ENCODE peak calls at places on chromosomes 5 and 9, in four cellular contexts. O, Y, Q and I are unnamed samples.

GRCh38 chr5:14223372-14223771 is 80.2 kb downstream of the TRIO start:
- DNase-seq in O (peak; percentile 67), Q (no peak), Y (no peak), I (no peak)

GRCh38 chr9:8430945-8431344 is 631.4 kb upstream of the DMAC1 start:
- DNase-seq in Q (no peak), O (no peak), Y (no peak), I (no peak)

GRCh38 chr5:79495311-79495710 is 18.6 kb downstream of the HOMER1 start:
- DNase-seq in Y (peak; percentile 25), O (no peak), Q (peak; percentile 19), I (no peak)

GRCh38 chr9:95206143-95206542 is 111.4 kb downstream of the FANCC start:
- DNase-seq in Y (peak; percentile 15), O (no peak), Q (no peak), I (peak; percentile 41)

GRCh38 chr5:170221319-170221718 is 11.5 kb upstream of the C5orf58 start:
- DNase-seq in Q (no peak), O (no peak), Y (no peak), I (no peak)

GRCh38 chr9:99371376-99371775 is 149.3 kb downstream of the SEC61B start:
- DNase-seq in Q (no peak), Y (no peak), O (no peak), I (no peak)

GRCh38 chr5:19975795-19976194 is 12.2 kb downstream of the CDH18 start:
- DNase-seq in Q (no peak), O (no peak), Y (no peak), I (no peak)

GRCh38 chr5:126988021-126988569 is 42.3 kb downstream of the MARCHF3 start:
- DNase-seq in O (peak; percentile 85), Y (no peak), Q (no peak), I (no peak)

GRCh38 chr5:179906795-179907569 is 715 bp downstream of the TBC1D9B start:
- DNase-seq in O (peak; percentile 48), Y (no peak), Q (no peak), I (peak; percentile 16)

GRCh38 chr5:51997908-51998307 is 614.7 kb downstream of the ISL1 start:
- DNase-seq in Y (no peak), O (no peak), Q (no peak), I (peak; percentile 4)

GRCh38 chr9:107867738-107868137 is 378.2 kb upstream of the KLF4 start:
- DNase-seq in O (no peak), Y (no peak), Q (no peak), I (no peak)

GRCh38 chr9:21326526-21327139 is 8.6 kb downstream of the KLHL9 start:
- DNase-seq in O (peak; percentile 67), Q (peak; percentile 42), Y (no peak), I (peak; percentile 64)

GRCh38 chr9:121153642-121154041 is 48.0 kb downstream of the RAB14 start:
- DNase-seq in Q (no peak), O (no peak), Y (no peak), I (no peak)

GRCh38 chr5:59348189-59348588 is 545.3 kb downstream of the PDE4D start:
- DNase-seq in O (no peak), Q (peak; percentile 45), Y (no peak), I (no peak)

GRCh38 chr9:130898552-130898852 is 1.9 kb upstream of the QRFP start:
- DNase-seq in Y (no peak), Q (no peak), O (no peak), I (no peak)

GRCh38 chr9:96398582-96399334 is 15.2 kb upstream of the SLC35D2 start:
- DNase-seq in Q (no peak), Y (no peak), O (peak; percentile 38), I (no peak)

GRCh38 chr5:54630738-54631369 is 113.3 kb downstream of the SNX18 start:
- DNase-seq in Y (no peak), Q (no peak), O (no peak), I (peak; percentile 36)

GRCh38 chr9:127897194-127897692 is 2.2 kb downstream of the ST6GALNAC6 start:
- DNase-seq in O (peak; percentile 72), Y (peak; percentile 65), Q (peak; percentile 47), I (peak; percentile 71)
- H3K4me3 ChIP-seq in O (peak overlapping the region; percentile 26), Y (peak overlapping the region; percentile 27), Q (no peak overlapping the region), I (peak overlapping the region; percentile 82)

GRCh38 chr5:28500511-28500910 is 1462.1 kb upstream of the CDH9 start:
- DNase-seq in Y (no peak), O (no peak), Q (no peak), I (no peak)

GRCh38 chr5:28499764-28500290 is 1461.4 kb upstream of the CDH9 start:
- DNase-seq in Q (no peak), Y (no peak), O (no peak), I (no peak)

GRCh38 chr5:28505121-28505520 is 1466.7 kb upstream of the CDH9 start:
- DNase-seq in O (no peak), Q (no peak), Y (no peak), I (no peak)
- H3K4me3 ChIP-seq in O (no peak overlapping the region), Q (no peak overlapping the region), Y (no peak overlapping the region), I (no peak overlapping the region)

DNA sequence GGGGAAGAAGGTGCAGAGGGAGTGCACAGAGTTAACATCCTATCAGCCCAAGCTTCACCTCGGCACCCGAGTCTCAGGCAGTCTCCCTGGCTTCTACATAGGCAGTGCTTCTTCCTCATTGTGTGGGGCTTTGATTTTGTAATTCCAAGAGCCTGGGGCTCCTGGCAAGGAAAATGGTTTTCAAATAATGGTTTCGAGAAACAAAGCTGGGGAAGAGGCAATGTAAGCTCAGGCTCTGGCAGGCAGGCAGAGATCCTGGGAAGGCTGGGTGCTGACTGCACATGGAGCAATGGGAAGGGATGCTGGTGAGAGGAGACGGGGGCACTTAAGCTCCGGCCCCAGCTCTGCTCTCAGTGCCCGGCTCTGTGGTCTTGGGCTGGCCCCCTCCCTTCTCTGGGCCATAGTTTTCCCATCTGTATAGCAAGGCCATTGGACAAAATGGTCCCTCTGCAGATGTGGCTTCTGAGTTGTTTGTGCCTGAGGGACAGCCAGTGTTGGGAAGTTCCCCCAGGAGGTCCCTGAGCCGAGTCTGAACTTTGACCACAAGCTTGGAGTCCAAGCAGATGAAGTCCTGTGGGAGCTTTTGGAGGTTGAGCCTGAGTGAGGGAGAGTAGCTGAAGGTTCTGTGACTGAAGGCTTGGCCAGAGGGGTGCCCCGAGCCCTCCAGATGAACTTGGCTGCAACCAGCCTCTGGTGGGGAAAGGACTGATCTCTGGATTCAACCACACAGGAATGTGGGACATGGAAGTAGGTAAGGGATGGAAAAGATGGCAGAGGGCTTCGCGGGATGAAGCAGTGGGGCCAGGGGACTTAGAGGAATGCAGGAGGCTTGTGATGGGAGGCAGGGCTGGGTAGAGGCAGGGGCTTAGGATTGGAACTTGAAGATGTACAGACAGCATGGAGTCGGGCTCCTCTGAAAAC is 28.5 kb upstream of the IL17B start:
- DNase-seq in Q (no peak), Y (no peak), O (no peak), I (no peak)
- H3K4me3 ChIP-seq in Q (no peak overlapping the region), Y (peak overlapping the region; percentile 76), O (no peak overlapping the region), I (peak overlapping the region; percentile 100)

GRCh38 chr9:129209109-129209508 is 31.0 kb upstream of the IER5L start:
- DNase-seq in Y (no peak), Q (no peak), O (no peak), I (no peak)
- H3K4me3 ChIP-seq in Y (no peak overlapping the region), Q (no peak overlapping the region), O (no peak overlapping the region), I (no peak overlapping the region)

GRCh38 chr9:37423508-37423907 is 1.0 kb downstream of the GRHPR start:
- DNase-seq in Q (no peak), O (no peak), Y (no peak), I (no peak)

GRCh38 chr9:37424686-37425297 is 2.3 kb downstream of the GRHPR start:
- DNase-seq in O (no peak), Y (no peak), Q (no peak), I (no peak)

GRCh38 chr9:37425298-37425752 is 2.8 kb downstream of the GRHPR start:
- DNase-seq in O (no peak), Q (no peak), Y (peak; percentile 6), I (no peak)

GRCh38 chr9:37422289-37423104 is at the start of gene GRHPR:
- DNase-seq in O (peak; percentile 85), Y (peak; percentile 53), Q (peak; percentile 82), I (peak; percentile 78)

DNA sequence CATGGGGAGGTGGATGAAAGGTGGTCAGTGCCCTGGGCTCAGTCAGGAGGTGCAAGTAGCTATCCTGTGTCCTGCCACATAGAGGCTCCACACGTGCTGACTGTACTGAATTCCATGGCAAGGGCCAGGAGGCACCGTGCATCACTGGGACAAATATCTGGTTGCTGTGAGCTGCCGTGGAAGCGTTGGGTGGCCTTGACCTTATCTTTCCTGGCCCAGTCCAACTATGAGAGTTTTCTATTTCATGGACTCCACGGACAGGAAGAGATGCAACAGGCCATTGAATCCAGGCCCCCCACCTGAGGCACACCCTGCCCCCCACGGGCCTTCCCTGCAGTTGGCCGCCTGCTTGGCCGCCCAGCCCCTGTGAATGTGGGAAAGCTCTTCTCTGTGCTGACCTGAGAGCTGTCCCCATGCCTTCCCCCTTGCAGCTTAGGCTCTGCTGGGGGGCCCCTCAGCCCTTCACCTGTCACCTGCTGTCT is 1.7 kb downstream of the GRHPR start:
- DNase-seq in O (no peak), Y (no peak), Q (no peak), I (no peak)
- H3K4me3 ChIP-seq in O (peak overlapping the region; percentile 82), Y (no peak overlapping the region), Q (peak overlapping the region; percentile 85), I (peak overlapping the region; percentile 94)

GRCh38 chr9:136663311-136663679 is 579 bp downstream of the EGFL7 start:
- DNase-seq in O (no peak), Y (no peak), Q (no peak), I (no peak)
- H3K4me3 ChIP-seq in O (no peak overlapping the region), Y (no peak overlapping the region), Q (no peak overlapping the region), I (no peak overlapping the region)